ENCODE peak calls at places on chromosomes 12 and 14, in eight cellular contexts. One of them, this sample, is unnamed.
A peak's percentile ranks its signal among the peaks of the same experiment; 100 is the strongest.

GRCh38 chr12:114933428-114934160 is 249.6 kb upstream of the TBX3 start:
- DNase-seq in dorsolateral prefrontal cortex: no peak
- DNase-seq in cardiac muscle cell: peak; percentile 72
- DNase-seq in left ventricle myocardium inferior: no peak
- DNase-seq in PC-3: peak; percentile 98
- DNase-seq in fibroblast of lung: peak; percentile 92
- DNase-seq in tibial artery: no peak
- DNase-seq in upper lobe of right lung: no peak
- DNase-seq in this sample: no peak

GRCh38 chr14:51004352-51004800 is 60.1 kb upstream of the PYGL start:
- DNase-seq in dorsolateral prefrontal cortex: no peak
- DNase-seq in cardiac muscle cell: no peak
- DNase-seq in left ventricle myocardium inferior: no peak
- DNase-seq in PC-3: no peak
- DNase-seq in fibroblast of lung: no peak
- DNase-seq in tibial artery: no peak
- DNase-seq in upper lobe of right lung: no peak
- DNase-seq in this sample: no peak

GRCh38 chr14:68958553-68958952 is 20.5 kb downstream of the ACTN1 start:
- DNase-seq in dorsolateral prefrontal cortex: no peak
- DNase-seq in cardiac muscle cell: no peak
- DNase-seq in left ventricle myocardium inferior: no peak
- DNase-seq in PC-3: no peak
- DNase-seq in fibroblast of lung: peak; percentile 73
- DNase-seq in tibial artery: no peak
- DNase-seq in upper lobe of right lung: no peak
- DNase-seq in this sample: no peak

GRCh38 chr12:56840922-56841321 is 77.8 kb downstream of the HSD17B6 start:
- DNase-seq in dorsolateral prefrontal cortex: no peak
- DNase-seq in cardiac muscle cell: peak; percentile 15
- DNase-seq in left ventricle myocardium inferior: no peak
- DNase-seq in PC-3: peak; percentile 24
- DNase-seq in fibroblast of lung: peak; percentile 45
- DNase-seq in tibial artery: no peak
- DNase-seq in upper lobe of right lung: no peak
- DNase-seq in this sample: no peak

GRCh38 chr14:97137705-97138104 is 340.5 kb downstream of the VRK1 start:
- DNase-seq in dorsolateral prefrontal cortex: no peak
- DNase-seq in cardiac muscle cell: no peak
- DNase-seq in left ventricle myocardium inferior: no peak
- DNase-seq in PC-3: no peak
- DNase-seq in fibroblast of lung: no peak
- DNase-seq in tibial artery: no peak
- DNase-seq in upper lobe of right lung: no peak
- DNase-seq in this sample: no peak

GRCh38 chr14:106491851-106492250 is 965.5 kb downstream of the TMEM121 start:
- DNase-seq in dorsolateral prefrontal cortex: no peak
- DNase-seq in cardiac muscle cell: no peak
- DNase-seq in left ventricle myocardium inferior: no peak
- DNase-seq in PC-3: peak; percentile 9
- DNase-seq in fibroblast of lung: no peak
- DNase-seq in tibial artery: no peak
- DNase-seq in upper lobe of right lung: no peak
- DNase-seq in this sample: no peak

GRCh38 chr14:25111061-25111601 is 61.2 kb upstream of the STXBP6 start:
- DNase-seq in dorsolateral prefrontal cortex: peak; percentile 34
- DNase-seq in cardiac muscle cell: peak; percentile 97
- DNase-seq in left ventricle myocardium inferior: no peak
- DNase-seq in PC-3: no peak
- DNase-seq in fibroblast of lung: peak; percentile 99
- DNase-seq in tibial artery: no peak
- DNase-seq in upper lobe of right lung: no peak
- DNase-seq in this sample: no peak

GRCh38 chr14:35474323-35474722 is 59.6 kb upstream of the INSM2 start:
- DNase-seq in dorsolateral prefrontal cortex: no peak
- DNase-seq in cardiac muscle cell: no peak
- DNase-seq in left ventricle myocardium inferior: no peak
- DNase-seq in PC-3: no peak
- DNase-seq in fibroblast of lung: no peak
- DNase-seq in tibial artery: no peak
- DNase-seq in upper lobe of right lung: no peak
- DNase-seq in this sample: no peak

GRCh38 chr14:20989464-20989786 is 355 bp upstream of the METTL17 start:
- DNase-seq in dorsolateral prefrontal cortex: no peak
- DNase-seq in cardiac muscle cell: no peak
- DNase-seq in left ventricle myocardium inferior: no peak
- DNase-seq in PC-3: no peak
- DNase-seq in fibroblast of lung: no peak
- DNase-seq in tibial artery: no peak
- DNase-seq in upper lobe of right lung: no peak
- DNase-seq in this sample: no peak

GRCh38 chr14:20988717-20989116 is 1.1 kb upstream of the METTL17 start:
- DNase-seq in dorsolateral prefrontal cortex: no peak
- DNase-seq in cardiac muscle cell: no peak
- DNase-seq in left ventricle myocardium inferior: no peak
- DNase-seq in PC-3: no peak
- DNase-seq in fibroblast of lung: no peak
- DNase-seq in tibial artery: no peak
- DNase-seq in upper lobe of right lung: no peak
- DNase-seq in this sample: no peak

GRCh38 chr14:20986811-20987210 is 3.0 kb upstream of the METTL17 start:
- DNase-seq in dorsolateral prefrontal cortex: no peak
- DNase-seq in cardiac muscle cell: peak; percentile 94
- DNase-seq in left ventricle myocardium inferior: no peak
- DNase-seq in PC-3: peak; percentile 95
- DNase-seq in fibroblast of lung: peak; percentile 97
- DNase-seq in tibial artery: no peak
- DNase-seq in upper lobe of right lung: no peak
- DNase-seq in this sample: peak; percentile 22

DNA sequence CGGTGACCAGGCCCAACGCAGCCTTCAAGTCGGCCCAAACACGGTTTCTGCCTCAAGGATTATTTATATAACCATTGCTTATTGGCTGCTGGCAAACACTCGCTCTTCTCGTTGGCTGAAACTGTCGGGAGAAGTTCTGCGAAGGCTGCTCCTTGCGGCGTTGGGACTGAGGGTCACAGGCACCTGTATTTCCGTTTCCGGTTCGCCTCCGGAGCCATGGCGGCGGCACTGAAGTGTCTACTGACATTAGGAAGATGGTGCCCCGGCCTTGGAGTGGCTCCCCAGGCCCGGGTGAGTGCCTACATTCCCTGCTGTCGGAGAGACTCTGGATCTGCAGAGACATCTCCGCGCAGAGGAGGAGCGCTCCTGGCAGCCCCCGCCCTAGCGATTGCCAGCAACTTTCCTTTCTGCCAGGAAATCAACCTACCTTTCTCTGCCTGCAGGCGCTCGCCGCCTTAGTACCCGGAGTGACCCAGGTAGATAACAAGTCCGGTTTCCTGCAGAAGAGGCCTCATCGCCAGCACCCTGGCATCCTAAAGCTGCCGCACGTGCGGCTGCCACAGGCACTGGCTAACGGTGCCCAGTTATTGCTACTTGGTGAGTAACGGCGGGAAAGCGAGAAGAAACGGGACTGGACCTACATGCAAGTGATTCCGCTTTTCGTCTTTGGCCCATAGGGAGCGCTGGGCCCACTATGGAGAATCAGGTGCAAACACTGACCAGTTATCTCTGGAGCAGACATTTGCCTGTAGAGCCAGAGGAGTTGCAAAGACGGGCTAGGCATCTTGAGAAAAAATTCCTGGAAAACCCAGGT is at the start of gene METTL17:
- DNase-seq in dorsolateral prefrontal cortex: peak; percentile 96
- DNase-seq in cardiac muscle cell: peak; percentile 99
- DNase-seq in left ventricle myocardium inferior: peak; percentile 88
- DNase-seq in PC-3: peak; percentile 98
- DNase-seq in fibroblast of lung: peak; percentile 98
- DNase-seq in tibial artery: peak; percentile 96
- DNase-seq in upper lobe of right lung: peak; percentile 94
- DNase-seq in this sample: peak; percentile 93
- TF ChIP-seq CTCF in dorsolateral prefrontal cortex: peak; percentile 32
- TF ChIP-seq CTCF in cardiac muscle cell: peak; percentile 37
- TF ChIP-seq CTCF in left ventricle myocardium inferior: peak; percentile 25
- TF ChIP-seq CTCF in PC-3: no peak
- TF ChIP-seq CTCF in fibroblast of lung: peak; percentile 34
- TF ChIP-seq CTCF in tibial artery: peak; percentile 6
- TF ChIP-seq CTCF in upper lobe of right lung: peak; percentile 22
- TF ChIP-seq CTCF in this sample: no peak

GRCh38 chr12:31220633-31221565 is 105.1 kb downstream of the SINHCAF start:
- DNase-seq in dorsolateral prefrontal cortex: no peak
- DNase-seq in cardiac muscle cell: peak; percentile 55
- DNase-seq in left ventricle myocardium inferior: no peak
- DNase-seq in PC-3: no peak
- DNase-seq in fibroblast of lung: peak; percentile 34
- DNase-seq in tibial artery: no peak
- DNase-seq in upper lobe of right lung: no peak
- DNase-seq in this sample: no peak

GRCh38 chr12:31224768-31225448 is 101.0 kb downstream of the SINHCAF start:
- DNase-seq in dorsolateral prefrontal cortex: no peak
- DNase-seq in cardiac muscle cell: no peak
- DNase-seq in left ventricle myocardium inferior: no peak
- DNase-seq in PC-3: no peak
- DNase-seq in fibroblast of lung: no peak
- DNase-seq in tibial artery: no peak
- DNase-seq in upper lobe of right lung: no peak
- DNase-seq in this sample: no peak

GRCh38 chr12:31221566-31221945 is 104.4 kb downstream of the SINHCAF start:
- DNase-seq in dorsolateral prefrontal cortex: no peak
- DNase-seq in cardiac muscle cell: no peak
- DNase-seq in left ventricle myocardium inferior: no peak
- DNase-seq in PC-3: no peak
- DNase-seq in fibroblast of lung: no peak
- DNase-seq in tibial artery: no peak
- DNase-seq in upper lobe of right lung: no peak
- DNase-seq in this sample: no peak

GRCh38 chr12:31220061-31220460 is 105.9 kb downstream of the SINHCAF start:
- DNase-seq in dorsolateral prefrontal cortex: no peak
- DNase-seq in cardiac muscle cell: no peak
- DNase-seq in left ventricle myocardium inferior: no peak
- DNase-seq in PC-3: no peak
- DNase-seq in fibroblast of lung: no peak
- DNase-seq in tibial artery: no peak
- DNase-seq in upper lobe of right lung: no peak
- DNase-seq in this sample: no peak

GRCh38 chr12:31222620-31223222 is 103.2 kb downstream of the SINHCAF start:
- DNase-seq in dorsolateral prefrontal cortex: no peak
- DNase-seq in cardiac muscle cell: no peak
- DNase-seq in left ventricle myocardium inferior: no peak
- DNase-seq in PC-3: no peak
- DNase-seq in fibroblast of lung: no peak
- DNase-seq in tibial artery: no peak
- DNase-seq in upper lobe of right lung: peak; percentile 63
- DNase-seq in this sample: no peak
- H3K27me3 ChIP-seq in dorsolateral prefrontal cortex: no peaks in the 10 kb centered on the region
- H3K27me3 ChIP-seq in cardiac muscle cell: no peaks in the 10 kb centered on the region
- H3K27me3 ChIP-seq in left ventricle myocardium inferior: peaks cover 15% of the 10 kb centered on the region
- H3K27me3 ChIP-seq in PC-3: peaks cover 16% of the 10 kb centered on the region
- H3K27me3 ChIP-seq in fibroblast of lung: peaks cover 3% of the 10 kb centered on the region
- H3K27me3 ChIP-seq in tibial artery: peaks cover 6% of the 10 kb centered on the region
- H3K27me3 ChIP-seq in upper lobe of right lung: peaks cover 16% of the 10 kb centered on the region
- H3K27me3 ChIP-seq in this sample: no peaks in the 10 kb centered on the region

GRCh38 chr12:45732250-45732649 is 2.7 kb downstream of the ARID2 start:
- DNase-seq in dorsolateral prefrontal cortex: no peak
- DNase-seq in cardiac muscle cell: no peak
- DNase-seq in left ventricle myocardium inferior: no peak
- DNase-seq in PC-3: peak; percentile 47
- DNase-seq in fibroblast of lung: peak; percentile 46
- DNase-seq in tibial artery: no peak
- DNase-seq in upper lobe of right lung: no peak
- DNase-seq in this sample: no peak

GRCh38 chr12:45730116-45730841 is 773 bp downstream of the ARID2 start:
- DNase-seq in dorsolateral prefrontal cortex: peak; percentile 31
- DNase-seq in cardiac muscle cell: peak; percentile 52
- DNase-seq in left ventricle myocardium inferior: peak; percentile 48
- DNase-seq in PC-3: peak; percentile 37
- DNase-seq in fibroblast of lung: peak; percentile 48
- DNase-seq in tibial artery: peak; percentile 69
- DNase-seq in upper lobe of right lung: peak; percentile 78
- DNase-seq in this sample: peak; percentile 33

GRCh38 chr12:45729233-45730115 is at the start of gene ARID2:
- DNase-seq in dorsolateral prefrontal cortex: peak; percentile 36
- DNase-seq in cardiac muscle cell: peak; percentile 76
- DNase-seq in left ventricle myocardium inferior: peak; percentile 73
- DNase-seq in PC-3: peak; percentile 54
- DNase-seq in fibroblast of lung: peak; percentile 68
- DNase-seq in tibial artery: peak; percentile 84
- DNase-seq in upper lobe of right lung: peak; percentile 88
- DNase-seq in this sample: peak; percentile 70

GRCh38 chr12:45731376-45731775 is 1.9 kb downstream of the ARID2 start:
- DNase-seq in dorsolateral prefrontal cortex: no peak
- DNase-seq in cardiac muscle cell: no peak
- DNase-seq in left ventricle myocardium inferior: no peak
- DNase-seq in PC-3: peak; percentile 12
- DNase-seq in fibroblast of lung: no peak
- DNase-seq in tibial artery: no peak
- DNase-seq in upper lobe of right lung: no peak
- DNase-seq in this sample: no peak

GRCh38 chr12:45730842-45731336 is 1.4 kb downstream of the ARID2 start:
- DNase-seq in dorsolateral prefrontal cortex: no peak
- DNase-seq in cardiac muscle cell: peak; percentile 40
- DNase-seq in left ventricle myocardium inferior: no peak
- DNase-seq in PC-3: peak; percentile 17
- DNase-seq in fibroblast of lung: peak; percentile 49
- DNase-seq in tibial artery: no peak
- DNase-seq in upper lobe of right lung: no peak
- DNase-seq in this sample: peak; percentile 22
- TF ChIP-seq CTCF in dorsolateral prefrontal cortex: no peak
- TF ChIP-seq CTCF in cardiac muscle cell: no peak
- TF ChIP-seq CTCF in left ventricle myocardium inferior: no peak
- TF ChIP-seq CTCF in PC-3: no peak
- TF ChIP-seq CTCF in fibroblast of lung: no peak
- TF ChIP-seq CTCF in tibial artery: no peak
- TF ChIP-seq CTCF in upper lobe of right lung: no peak
- TF ChIP-seq CTCF in this sample: no peak

GRCh38 chr14:56805201-56805991 is 4.9 kb downstream of the OTX2 start:
- DNase-seq in dorsolateral prefrontal cortex: no peak
- DNase-seq in cardiac muscle cell: no peak
- DNase-seq in left ventricle myocardium inferior: no peak
- DNase-seq in PC-3: no peak
- DNase-seq in fibroblast of lung: no peak
- DNase-seq in tibial artery: no peak
- DNase-seq in upper lobe of right lung: no peak
- DNase-seq in this sample: no peak

GRCh38 chr14:56798447-56799326 is 11.6 kb downstream of the OTX2 start:
- DNase-seq in dorsolateral prefrontal cortex: no peak
- DNase-seq in cardiac muscle cell: no peak
- DNase-seq in left ventricle myocardium inferior: no peak
- DNase-seq in PC-3: no peak
- DNase-seq in fibroblast of lung: no peak
- DNase-seq in tibial artery: no peak
- DNase-seq in upper lobe of right lung: no peak
- DNase-seq in this sample: no peak

GRCh38 chr14:56803816-56804535 is 6.3 kb downstream of the OTX2 start:
- DNase-seq in dorsolateral prefrontal cortex: no peak
- DNase-seq in cardiac muscle cell: no peak
- DNase-seq in left ventricle myocardium inferior: no peak
- DNase-seq in PC-3: no peak
- DNase-seq in fibroblast of lung: no peak
- DNase-seq in tibial artery: no peak
- DNase-seq in upper lobe of right lung: no peak
- DNase-seq in this sample: no peak

GRCh38 chr14:56799327-56799645 is 11.0 kb downstream of the OTX2 start:
- DNase-seq in dorsolateral prefrontal cortex: no peak
- DNase-seq in cardiac muscle cell: no peak
- DNase-seq in left ventricle myocardium inferior: no peak
- DNase-seq in PC-3: no peak
- DNase-seq in fibroblast of lung: no peak
- DNase-seq in tibial artery: no peak
- DNase-seq in upper lobe of right lung: no peak
- DNase-seq in this sample: no peak

GRCh38 chr14:56801920-56802319 is 8.4 kb downstream of the OTX2 start:
- DNase-seq in dorsolateral prefrontal cortex: no peak
- DNase-seq in cardiac muscle cell: no peak
- DNase-seq in left ventricle myocardium inferior: no peak
- DNase-seq in PC-3: no peak
- DNase-seq in fibroblast of lung: no peak
- DNase-seq in tibial artery: no peak
- DNase-seq in upper lobe of right lung: no peak
- DNase-seq in this sample: no peak
- H3K27me3 ChIP-seq in dorsolateral prefrontal cortex: peaks cover 83% of the 10 kb centered on the region
- H3K27me3 ChIP-seq in cardiac muscle cell: peaks cover 100% of the 10 kb centered on the region
- H3K27me3 ChIP-seq in left ventricle myocardium inferior: peaks cover 100% of the 10 kb centered on the region
- H3K27me3 ChIP-seq in PC-3: peaks cover 96% of the 10 kb centered on the region
- H3K27me3 ChIP-seq in fibroblast of lung: peaks cover 47% of the 10 kb centered on the region
- H3K27me3 ChIP-seq in tibial artery: peaks cover 95% of the 10 kb centered on the region
- H3K27me3 ChIP-seq in upper lobe of right lung: peaks cover 100% of the 10 kb centered on the region
- H3K27me3 ChIP-seq in this sample: peaks cover 100% of the 10 kb centered on the region

This sample was measured in heart right ventricle.